ENCODE peak calls at places on chromosomes 16 and 17, in nine cellular contexts. T is A549, A is HCT116, G is GM12878, H is endothelial cell of umbilical vein, M is H1, L is SK-N-SH, U is K562, I is HepG2. J is an unnamed sample.
A peak's percentile ranks its signal among the peaks of the same experiment; 100 is the strongest.

GRCh38 chr16:11319529-11320146 is 25.6 kb upstream of the RMI2 start:
- DNase-seq in I (peak; percentile 60), L (peak; percentile 67), G (no peak), M (no peak), U (no peak), H (no peak), T (no peak), A (no peak), J (no peak)

GRCh38 chr17:67629963-67630320 is 87.8 kb upstream of the NOL11 start:
- DNase-seq in I (peak; percentile 24), A (peak; percentile 23), H (peak; percentile 33), G (no peak), U (peak; percentile 6), L (peak; percentile 59), T (peak; percentile 56), M (no peak), J (peak; percentile 42)

GRCh38 chr16:82603784-82604411 is 22.9 kb upstream of the CDH13 start:
- DNase-seq in H (peak; percentile 68), T (peak; percentile 18), A (peak; percentile 13), I (peak; percentile 13), G (no peak), U (no peak), M (no peak), L (no peak), J (peak; percentile 28)

GRCh38 chr17:68801564-68801963 is 153.6 kb downstream of the ABCA8 start:
- DNase-seq in A (no peak), M (no peak), T (no peak), H (no peak), I (no peak), G (no peak), L (no peak), U (no peak), J (no peak)

GRCh38 chr16:27405546-27406451 is 3.8 kb downstream of the IL21R start:
- DNase-seq in T (no peak), M (no peak), A (no peak), I (no peak), L (no peak), G (no peak), U (no peak), H (no peak), J (no peak)

GRCh38 chr17:68054296-68054900 is 18.9 kb downstream of the KPNA2 start:
- DNase-seq in A (no peak), H (peak; percentile 94), T (no peak), G (no peak), M (no peak), U (no peak), L (no peak), I (no peak), J (no peak)

GRCh38 chr17:67506966-67507365 is 129.9 kb downstream of the PITPNC1 start:
- DNase-seq in G (no peak), L (no peak), U (no peak), I (no peak), H (no peak), T (no peak), A (no peak), M (no peak), J (no peak)

GRCh38 chr16:30893082-30893743 is 664 bp downstream of the BCL7C start:
- DNase-seq in T (no peak), I (no peak), G (no peak), H (no peak), A (no peak), L (peak; percentile 63), U (peak; percentile 19), M (peak; percentile 68), J (peak; percentile 33)

GRCh38 chr16:84228321-84228838 is 11.4 kb downstream of the KCNG4 start:
- DNase-seq in I (peak; percentile 19), M (peak; percentile 66), T (peak; percentile 79), G (no peak), H (peak; percentile 49), L (peak; percentile 50), U (peak; percentile 84), A (peak; percentile 76), J (peak; percentile 97)

GRCh38 chr16:55628306-55628968 is 27.4 kb upstream of the SLC6A2 start:
- DNase-seq in L (no peak), G (no peak), H (no peak), M (no peak), A (no peak), I (no peak), U (no peak), T (no peak), J (no peak)
- TF ChIP-seq MAX in L (no peak), G (no peak), H (no peak), M (no peak), A (no peak), I (no peak), U (no peak), T (no peak), J (no peak)

GRCh38 chr17:44308320-44308818 is at the start of gene RUNDC3A:
- DNase-seq in I (peak; percentile 59), U (peak; percentile 84), M (peak; percentile 99), G (no peak), H (peak; percentile 74), L (peak; percentile 100), T (peak; percentile 80), A (peak; percentile 36), J (peak; percentile 74)
- TF ChIP-seq CTCF in I (no peak), U (no peak), M (no peak), G (no peak), H (no peak), L (no peak), T (no peak), A (no peak), J (no peak)

GRCh38 chr16:2663553-2664521 is 18.5 kb upstream of the KCTD5 start:
- DNase-seq in T (no peak), I (no peak), U (peak; percentile 79), L (no peak), H (no peak), G (no peak), A (no peak), M (no peak), J (no peak)
- H3K4me3 ChIP-seq in T (no peak overlapping the region), I (no peak overlapping the region), U (no peak overlapping the region), L (no peak overlapping the region), H (no peak overlapping the region), G (no peak overlapping the region), A (no peak overlapping the region), M (no peak overlapping the region), J (no peak overlapping the region)

GRCh38 chr16:88284626-88285513 is 97.9 kb upstream of the ZNF469 start:
- DNase-seq in A (no peak), M (no peak), I (no peak), U (no peak), L (no peak), H (no peak), G (no peak), T (no peak), J (no peak)

GRCh38 chr16:88282221-88283041 is 100.3 kb upstream of the ZNF469 start:
- DNase-seq in M (no peak), T (peak; percentile 22), G (no peak), A (no peak), H (no peak), I (no peak), L (peak; percentile 86), U (peak; percentile 20), J (peak; percentile 15)

GRCh38 chr16:88285514-88285822 is 97.3 kb upstream of the ZNF469 start:
- DNase-seq in T (no peak), G (no peak), L (no peak), M (no peak), U (no peak), H (no peak), I (no peak), A (no peak), J (no peak)

GRCh38 chr16:88284101-88284500 is 98.7 kb upstream of the ZNF469 start:
- DNase-seq in A (no peak), I (no peak), M (no peak), H (no peak), T (no peak), G (no peak), U (no peak), L (no peak), J (no peak)

GRCh38 chr16:88283596-88283995 is 99.2 kb upstream of the ZNF469 start:
- DNase-seq in I (no peak), G (no peak), L (no peak), M (no peak), U (no peak), A (no peak), H (no peak), T (no peak), J (no peak)
- TF ChIP-seq MAX in I (no peak), G (no peak), L (no peak), M (no peak), U (no peak), A (no peak), H (no peak), T (no peak), J (no peak)

GRCh38 chr16:71670537-71670936 is 44.6 kb downstream of the MARVELD3 start:
- DNase-seq in I (peak; percentile 94), U (no peak), L (no peak), T (no peak), M (no peak), A (no peak), G (no peak), H (no peak), J (no peak)

GRCh38 chr16:71666928-71667707 is 41.1 kb downstream of the MARVELD3 start:
- DNase-seq in A (no peak), I (peak; percentile 91), L (no peak), G (no peak), U (no peak), T (peak; percentile 42), M (no peak), H (no peak), J (no peak)

GRCh38 chr16:71671165-71671564 is 45.2 kb downstream of the MARVELD3 start:
- DNase-seq in I (peak; percentile 18), A (no peak), L (no peak), H (no peak), M (no peak), G (no peak), T (no peak), U (no peak), J (no peak)

GRCh38 chr16:71672125-71672524 is 46.1 kb downstream of the MARVELD3 start:
- DNase-seq in T (no peak), I (no peak), L (no peak), G (no peak), M (no peak), U (no peak), A (no peak), H (no peak), J (no peak)

DNA sequence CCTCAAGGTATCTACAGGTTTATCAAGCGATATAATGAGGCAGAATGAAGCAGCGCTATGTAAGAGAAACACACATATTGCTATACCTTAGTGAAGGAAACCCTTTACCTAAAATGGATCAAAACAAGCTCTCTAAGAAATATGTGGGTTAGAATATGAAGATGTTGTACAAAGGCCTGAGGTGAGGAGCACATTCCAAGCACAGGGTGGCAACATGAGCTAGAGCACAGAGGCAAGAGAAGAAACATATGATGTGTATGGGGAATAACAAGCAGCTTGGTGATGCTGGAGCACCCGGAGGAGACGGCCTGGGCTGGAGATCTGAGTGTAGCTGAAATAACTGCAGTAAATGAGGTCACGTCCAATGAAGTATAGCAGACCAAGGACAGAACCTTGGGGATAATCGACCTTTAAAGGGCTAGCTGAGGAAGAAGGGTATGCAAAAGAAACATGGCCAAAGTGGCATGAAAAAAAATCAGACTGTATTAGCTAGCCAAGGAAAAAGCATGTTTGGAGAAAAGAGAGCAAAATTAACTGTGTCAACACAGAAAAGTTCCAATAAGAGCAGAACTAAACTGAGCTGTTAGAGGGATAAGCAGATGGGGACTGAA is 44.0 kb downstream of the MARVELD3 start:
- DNase-seq in L (no peak), H (no peak), A (no peak), I (no peak), M (no peak), G (no peak), U (no peak), T (peak; percentile 18), J (no peak)
- TF ChIP-seq CTCF in L (no peak), H (no peak), A (no peak), I (peak; percentile 36), M (no peak), G (no peak), U (no peak), T (no peak), J (no peak)

GRCh38 chr17:49967621-49968379 is 1.2 kb upstream of the DLX4 start:
- DNase-seq in G (no peak), T (no peak), A (peak; percentile 22), I (no peak), H (no peak), M (no peak), L (no peak), U (no peak), J (no peak)
- H3K4me3 ChIP-seq in G (peak overlapping the region; percentile 77), T (peak overlapping the region; percentile 69), A (peak overlapping the region; percentile 70), I (peak overlapping the region; percentile 54), H (no peak overlapping the region), M (peak overlapping the region; percentile 60), L (peak overlapping the region; percentile 50), U (peak overlapping the region; percentile 49), J (peak overlapping the region; percentile 40)